ENCODE peak calls at places on chromosomes 2 and 18, in eight cellular contexts. J, O, Z, K, P, M, C and N are unnamed samples.

GRCh38 chr18:32629990-32630389 is 142.8 kb downstream of the KLHL14 start:
- DNase-seq in J (no peak), O (no peak), Z (no peak), K (no peak), P (no peak), M (no peak), C (no peak), N (no peak)

GRCh38 chr2:121576263-121576662 is 45.6 kb downstream of the RNU4ATAC start:
- DNase-seq in J (no peak), O (no peak), Z (no peak), K (no peak), P (no peak), M (no peak), C (no peak), N (no peak)

GRCh38 chr2:102514061-102514785 is 41.2 kb downstream of the SLC9A4 start:
- DNase-seq in J (no peak), O (no peak), Z (no peak), K (peak; percentile 92), P (no peak), M (peak; percentile 14), C (no peak), N (no peak)

GRCh38 chr18:10685484-10685883 is 159.7 kb downstream of the NAPG start:
- DNase-seq in J (no peak), O (no peak), Z (no peak), K (no peak), P (no peak), M (no peak), C (no peak), N (no peak)

GRCh38 chr2:128292599-128293425 is 25.9 kb downstream of the HS6ST1 start:
- DNase-seq in J (no peak), O (no peak), Z (no peak), K (no peak), P (peak; percentile 48), M (no peak), C (peak; percentile 54), N (no peak)

GRCh38 chr2:152790883-152791282 is 72.5 kb downstream of the ARL6IP6 start:
- DNase-seq in J (no peak), O (no peak), Z (no peak), K (no peak), P (no peak), M (no peak), C (no peak), N (no peak)

GRCh38 chr2:212109792-212110680 is 428.6 kb downstream of the ERBB4 start:
- DNase-seq in J (no peak), O (no peak), Z (no peak), K (no peak), P (no peak), M (peak; percentile 55), C (no peak), N (no peak)

GRCh38 chr2:109436635-109437225 is 177.0 kb downstream of the SEPTIN10 start:
- DNase-seq in J (no peak), O (no peak), Z (no peak), K (no peak), P (no peak), M (no peak), C (no peak), N (no peak)

GRCh38 chr2:11310212-11310611 is 34.2 kb downstream of the ROCK2 start:
- DNase-seq in J (no peak), O (no peak), Z (no peak), K (no peak), P (no peak), M (no peak), C (no peak), N (no peak)

GRCh38 chr2:241136191-241136590 is 13.1 kb downstream of the PASK start:
- DNase-seq in J (no peak), O (no peak), Z (no peak), K (no peak), P (no peak), M (no peak), C (no peak), N (no peak)

GRCh38 chr2:45220227-45220626 is 211.0 kb upstream of the SIX2 start:
- DNase-seq in J (no peak), O (no peak), Z (no peak), K (no peak), P (no peak), M (no peak), C (no peak), N (no peak)

GRCh38 chr2:66171530-66171929 is 263.4 kb upstream of the MEIS1 start:
- DNase-seq in J (peak; percentile 20), O (no peak), Z (no peak), K (no peak), P (no peak), M (no peak), C (no peak), N (no peak)

GRCh38 chr2:40048506-40048905 is 269.4 kb upstream of the THUMPD2 start:
- DNase-seq in J (no peak), O (no peak), Z (no peak), K (no peak), P (no peak), M (no peak), C (no peak), N (no peak)

GRCh38 chr2:181426687-181427086 is 30.5 kb upstream of the ITGA4 start:
- DNase-seq in J (no peak), O (no peak), Z (no peak), K (no peak), P (no peak), M (no peak), C (no peak), N (no peak)